ENCODE peak calls at places on chromosomes 6 and 20, in four cellular contexts. N, C, F and K are unnamed samples.

GRCh38 chr6:154709621-154710020 is 23.6 kb upstream of the SCAF8 start:
- DNase-seq in N (no peak), C (no peak), F (no peak), K (no peak)

GRCh38 chr20:44734938-44735337 is 10.7 kb upstream of the KCNK15 start:
- DNase-seq in N (peak; percentile 65), C (no peak), F (no peak), K (peak; percentile 88)

GRCh38 chr6:25788305-25788922 is 33.9 kb downstream of the SLC17A4 start:
- DNase-seq in N (peak; percentile 51), C (peak; percentile 71), F (no peak), K (peak; percentile 74)

GRCh38 chr6:34201455-34202098 is 35.1 kb upstream of the HMGA1 start:
- DNase-seq in N (peak; percentile 53), C (no peak), F (no peak), K (no peak)

GRCh38 chr6:135196739-135197510 is 15.8 kb downstream of the MYB start:
- DNase-seq in N (no peak), C (no peak), F (no peak), K (no peak)

GRCh38 chr6:114707081-114707480 is 364.3 kb upstream of the HS3ST5 start:
- DNase-seq in N (no peak), C (no peak), F (peak; percentile 17), K (peak; percentile 85)

GRCh38 chr6:141521440-141521839 is 611.3 kb upstream of the GJE1 start:
- DNase-seq in N (peak; percentile 34), C (no peak), F (no peak), K (no peak)

GRCh38 chr20:61744691-61745396 is 320.8 kb downstream of the TAF4 start:
- DNase-seq in N (peak; percentile 73), C (no peak), F (no peak), K (peak; percentile 49)

GRCh38 chr6:48664850-48665249 is 553.9 kb upstream of the PTCHD4 start:
- DNase-seq in N (peak; percentile 15), C (no peak), F (no peak), K (no peak)

GRCh38 chr6:63929111-63929510 is 293.5 kb downstream of the PHF3 start:
- DNase-seq in N (no peak), C (no peak), F (no peak), K (no peak)

GRCh38 chr6:166586424-166587156 is at the start of gene RAMACL:
- DNase-seq in N (no peak), C (peak; percentile 78), F (no peak), K (peak; percentile 75)

GRCh38 chr6:164749126-164749758 is 560.2 kb downstream of the C6orf118 start:
- DNase-seq in N (no peak), C (no peak), F (no peak), K (no peak)

GRCh38 chr6:146790561-146791091 is 191.9 kb downstream of the ADGB start:
- DNase-seq in N (no peak), C (no peak), F (no peak), K (no peak)

GRCh38 chr6:131740161-131740560 is 29.3 kb upstream of the CTAGE9 start:
- DNase-seq in N (peak; percentile 53), C (no peak), F (no peak), K (no peak)

GRCh38 chr6:84764332-84765049 is at the start of gene TBX18:
- DNase-seq in N (peak; percentile 88), C (peak; percentile 97), F (peak; percentile 90), K (peak; percentile 97)

GRCh38 chr20:40720826-40721225 is 31.8 kb upstream of the MAFB start:
- DNase-seq in N (no peak), C (no peak), F (no peak), K (no peak)

GRCh38 chr20:3771552-3772058 is 4.1 kb upstream of the ADISSP start:
- DNase-seq in N (no peak), C (no peak), F (no peak), K (no peak)

GRCh38 chr6:154596701-154597100 is 86.2 kb upstream of the CNKSR3 start:
- DNase-seq in N (no peak), C (no peak), F (no peak), K (no peak)

GRCh38 chr6:53546256-53546655 is 1.4 kb upstream of the GCLC start:
- DNase-seq in N (peak; percentile 84), C (no peak), F (no peak), K (no peak)

GRCh38 chr6:28657756-28658465 is 132.2 kb downstream of the GPX5 start:
- DNase-seq in N (peak; percentile 69), C (peak; percentile 62), F (peak; percentile 72), K (peak; percentile 74)

GRCh38 chr20:57190536-57191265 is 75.7 kb downstream of the BMP7 start:
- DNase-seq in N (peak; percentile 27), C (no peak), F (no peak), K (no peak)
- H2BK15ac ChIP-seq in N (no peak overlapping the region), C (no peak overlapping the region), F (no peak overlapping the region), K (no peak overlapping the region)

GRCh38 chr20:57655812-57656161 is 35.6 kb upstream of the ZBP1 start:
- DNase-seq in N (no peak), C (no peak), F (no peak), K (no peak)
- H4K8ac ChIP-seq in N (no peak overlapping the region), C (no peak overlapping the region), F (no peak overlapping the region), K (no peak overlapping the region)

DNA sequence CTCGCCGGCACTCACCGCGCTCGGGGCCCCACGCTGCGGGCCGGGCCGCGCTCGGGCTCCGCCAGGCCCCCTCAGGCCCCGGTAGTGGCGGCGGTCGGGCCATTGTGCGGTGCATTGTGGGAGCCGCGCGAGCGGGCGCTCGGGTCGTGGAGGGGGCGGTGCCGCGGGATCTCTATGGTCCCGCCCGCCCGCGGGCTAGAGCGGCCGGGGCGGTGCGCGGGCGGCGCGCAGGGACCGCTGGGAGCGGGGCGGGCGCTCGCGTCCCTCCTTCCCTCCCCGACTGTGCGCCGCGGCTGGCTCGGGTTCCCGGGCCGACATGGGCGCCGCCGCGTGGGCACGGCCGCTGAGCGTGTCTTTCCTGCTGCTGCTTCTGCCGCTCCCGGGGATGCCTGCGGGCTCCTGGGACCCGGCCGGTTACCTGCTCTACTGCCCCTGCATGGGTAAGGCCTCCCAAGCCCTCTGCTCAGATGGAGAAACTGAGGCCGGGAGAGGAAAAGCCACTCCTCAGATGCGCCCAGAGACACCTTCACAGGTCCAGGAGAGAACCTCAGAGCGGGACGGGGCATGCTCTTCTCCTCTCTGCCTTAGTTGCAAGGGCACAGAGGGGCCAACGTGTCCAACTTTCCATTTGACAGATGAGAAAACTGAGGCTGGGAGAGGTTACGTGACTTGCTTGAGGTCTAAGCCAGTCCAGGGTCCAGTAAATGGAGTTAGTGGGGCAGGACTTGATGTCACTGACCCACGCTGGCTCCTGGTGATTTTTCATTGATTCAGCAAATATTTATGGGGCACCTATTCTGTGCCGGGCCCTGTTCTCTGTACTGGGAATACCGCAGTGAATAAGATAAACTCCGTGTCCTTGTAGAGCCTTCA is at the start of the genes PLAGL2 and POFUT1:
- DNase-seq in N (peak; percentile 82), C (peak; percentile 80), F (peak; percentile 84), K (peak; percentile 87)
- H2BK15ac ChIP-seq in N (no peak within 1 kb of the TSS), C (no peak within 1 kb of the TSS), F (no peak within 1 kb of the TSS), K (no peak within 1 kb of the TSS)

GRCh38 chr6:37516920-37517405 is 17.3 kb upstream of the CCDC167 start:
- DNase-seq in N (no peak), C (no peak), F (no peak), K (no peak)
- H4K8ac ChIP-seq in N (no peak overlapping the region), C (no peak overlapping the region), F (no peak overlapping the region), K (no peak overlapping the region)

GRCh38 chr6:170110201-170111140 is 180.4 kb downstream of the DLL1 start:
- DNase-seq in N (no peak), C (peak; percentile 28), F (no peak), K (no peak)
- H2BK15ac ChIP-seq in N (no peak overlapping the region), C (no peak overlapping the region), F (no peak overlapping the region), K (no peak overlapping the region)

GRCh38 chr20:54606384-54606783 is 131.0 kb downstream of the DOK5 start:
- DNase-seq in N (no peak), C (no peak), F (no peak), K (no peak)
- H4K8ac ChIP-seq in N (no peak overlapping the region), C (no peak overlapping the region), F (no peak overlapping the region), K (no peak overlapping the region)

DNA sequence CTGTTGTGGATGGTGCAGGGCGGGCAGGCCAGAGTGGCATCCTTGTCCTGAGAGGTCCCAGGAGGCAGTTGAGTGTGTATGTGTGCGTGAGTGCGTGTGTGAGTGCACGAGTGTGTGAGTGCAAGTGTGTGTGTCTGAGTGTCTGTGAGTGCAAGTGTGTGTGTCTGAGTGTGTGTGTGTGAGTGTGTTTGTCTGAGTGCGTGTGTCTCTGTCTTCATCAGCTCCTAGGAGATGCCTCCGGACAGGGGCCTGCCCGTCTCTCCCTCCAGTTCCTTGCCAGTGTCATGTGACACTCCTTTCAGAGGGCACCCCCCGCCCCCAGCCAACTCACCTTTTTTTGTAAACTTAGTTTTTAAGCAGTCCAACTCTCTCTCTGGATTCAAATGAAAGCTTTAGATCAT is 12.3 kb downstream of the IGF2R start:
- DNase-seq in N (no peak), C (no peak), F (no peak), K (no peak)
- H2BK15ac ChIP-seq in N (peak overlapping the region; percentile 25), C (no peak overlapping the region), F (no peak overlapping the region), K (no peak overlapping the region)

GRCh38 chr6:157650801-157651200 is 172.2 kb upstream of the SNX9 start:
- DNase-seq in N (no peak), C (no peak), F (no peak), K (no peak)
- H4K8ac ChIP-seq in N (no peak overlapping the region), C (no peak overlapping the region), F (no peak overlapping the region), K (no peak overlapping the region)

GRCh38 chr6:43941174-43941573 is 171.2 kb downstream of the VEGFA start:
- DNase-seq in N (no peak), C (peak; percentile 7), F (no peak), K (no peak)
- H2BK15ac ChIP-seq in N (no peak overlapping the region), C (no peak overlapping the region), F (peak overlapping the region; percentile 84), K (no peak overlapping the region)

DNA sequence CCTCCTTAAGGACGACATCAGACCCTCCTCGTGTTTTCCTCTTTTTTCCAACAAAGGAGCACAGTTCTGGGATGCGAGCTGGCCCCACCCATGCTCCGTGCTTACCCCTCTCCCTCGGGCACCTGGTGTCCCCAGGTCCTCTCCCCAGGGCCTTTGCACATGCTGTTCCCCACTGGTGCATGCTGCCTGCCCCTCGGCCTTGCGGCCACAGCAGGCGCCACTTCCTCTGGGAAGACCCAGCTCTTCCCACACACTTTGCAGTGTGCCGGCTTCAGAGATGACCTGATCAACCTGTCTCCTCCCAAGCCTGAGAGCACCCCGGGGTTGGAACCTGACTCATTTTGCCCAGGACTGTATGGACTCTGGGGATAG is 39.8 kb downstream of the GNAS-AS1 start:
- DNase-seq in N (no peak), C (no peak), F (no peak), K (no peak)
- H4K8ac ChIP-seq in N (no peak overlapping the region), C (no peak overlapping the region), F (no peak overlapping the region), K (no peak overlapping the region)